ENCODE peak calls at places on chromosomes 12 and 14, in nine cellular contexts. L, E, J, P, G, R, H, K and O are unnamed samples.

GRCh38 chr12:52741378-52742195 is 35.6 kb downstream of the KRT76 start:
- DNase-seq in L (no peak), P (peak), E (peak), J (peak), R (peak), G (no peak), K (peak), H (peak), O (peak)

GRCh38 chr12:119683816-119684215 is 15.9 kb downstream of the PRKAB1 start:
- DNase-seq in L (no peak), P (no peak), J (no peak), K (no peak), R (no peak), E (peak), G (no peak), H (peak), O (no peak)

GRCh38 chr12:84497819-84498218 is 414.8 kb downstream of the SLC6A15 start:
- DNase-seq in L (no peak), P (peak), J (no peak), H (no peak), G (no peak), E (no peak), R (no peak), K (peak), O (no peak)

GRCh38 chr12:49930515-49931288 is 19.8 kb upstream of the AQP2 start:
- DNase-seq in G (no peak), P (no peak), L (no peak), R (peak), E (no peak), K (peak), H (no peak), J (no peak), O (peak)

GRCh38 chr14:33938131-33938949 is 12.5 kb downstream of the EGLN3 start:
- DNase-seq in L (peak), E (peak), R (peak), P (peak), H (no peak), K (peak), G (peak), J (no peak), O (no peak)

GRCh38 chr12:49767333-49767732 is 26.0 kb downstream of the TMBIM6 start:
- DNase-seq in R (no peak), H (no peak), E (no peak), K (no peak), J (no peak), G (no peak), P (no peak), L (no peak), O (no peak)

GRCh38 chr12:53751336-53752191 is at the start of gene CISTR:
- DNase-seq in E (peak), P (no peak), K (no peak), J (peak), R (no peak), L (no peak), H (peak), G (peak), O (no peak)

GRCh38 chr14:57748279-57748678 is 117.6 kb downstream of the SLC35F4 start:
- DNase-seq in K (peak), E (no peak), G (no peak), J (no peak), R (no peak), L (no peak), H (no peak), P (no peak), O (no peak)

GRCh38 chr14:34981743-34982420 is 910 bp upstream of the SRP54 start:
- DNase-seq in H (peak), P (peak), R (no peak), E (peak), G (no peak), K (peak), L (peak), J (peak), O (no peak)

GRCh38 chr12:54246011-54246641 is 33.8 kb downstream of the CBX5 start:
- DNase-seq in P (no peak), K (no peak), H (no peak), G (no peak), R (no peak), L (no peak), E (no peak), J (no peak), O (no peak)

GRCh38 chr12:120381752-120382419 is 12.9 kb upstream of the MSI1 start:
- DNase-seq in J (no peak), G (no peak), P (peak), R (no peak), K (peak), E (peak), H (no peak), L (no peak), O (peak)

GRCh38 chr12:59304077-59304721 is 291.6 kb upstream of the SLC16A7 start:
- DNase-seq in R (no peak), H (no peak), E (no peak), G (no peak), L (no peak), J (no peak), K (no peak), P (no peak), O (no peak)

GRCh38 chr12:34163443-34163842 is 141.1 kb downstream of the ALG10 start:
- DNase-seq in H (no peak), P (no peak), E (no peak), G (no peak), L (no peak), J (no peak), K (no peak), R (no peak), O (no peak)

GRCh38 chr12:48943221-48943620 is 14.1 kb downstream of the ARF3 start:
- DNase-seq in H (no peak), L (no peak), G (no peak), P (no peak), E (no peak), J (no peak), K (no peak), R (no peak), O (no peak)

GRCh38 chr14:97618401-97618800 is 821.2 kb downstream of the VRK1 start:
- DNase-seq in H (no peak), K (no peak), P (no peak), E (no peak), G (no peak), L (no peak), J (no peak), R (no peak), O (no peak)

GRCh38 chr12:123532808-123533649 is 490 bp downstream of the RILPL1 start:
- DNase-seq in P (peak), G (peak), K (peak), J (peak), E (peak), L (peak), H (peak), R (peak), O (peak)

GRCh38 chr14:75906680-75907280 is 75.0 kb downstream of the TGFB3 start:
- DNase-seq in P (peak), R (peak), H (peak), E (peak), L (peak), K (peak), J (peak), G (no peak), O (peak)

GRCh38 chr12:118103601-118104382 is at the start of gene VSIG10:
- DNase-seq in P (peak), J (peak), E (peak), L (peak), K (peak), R (peak), H (peak), G (peak), O (peak)

GRCh38 chr12:131122631-131123030 is 168.9 kb downstream of the ADGRD1 start:
- DNase-seq in K (no peak), R (no peak), G (no peak), J (no peak), L (no peak), E (no peak), H (no peak), P (no peak), O (no peak)

GRCh38 chr14:50944647-50945413 is 547 bp upstream of the PYGL start:
- DNase-seq in H (peak), P (peak), K (peak), G (no peak), E (peak), R (peak), J (peak), L (peak), O (peak)

GRCh38 chr12:19402743-19403400 is 36.4 kb upstream of the AEBP2 start:
- DNase-seq in J (peak), K (peak), E (peak), P (peak), R (peak), L (no peak), G (peak), H (no peak), O (peak)

DNA sequence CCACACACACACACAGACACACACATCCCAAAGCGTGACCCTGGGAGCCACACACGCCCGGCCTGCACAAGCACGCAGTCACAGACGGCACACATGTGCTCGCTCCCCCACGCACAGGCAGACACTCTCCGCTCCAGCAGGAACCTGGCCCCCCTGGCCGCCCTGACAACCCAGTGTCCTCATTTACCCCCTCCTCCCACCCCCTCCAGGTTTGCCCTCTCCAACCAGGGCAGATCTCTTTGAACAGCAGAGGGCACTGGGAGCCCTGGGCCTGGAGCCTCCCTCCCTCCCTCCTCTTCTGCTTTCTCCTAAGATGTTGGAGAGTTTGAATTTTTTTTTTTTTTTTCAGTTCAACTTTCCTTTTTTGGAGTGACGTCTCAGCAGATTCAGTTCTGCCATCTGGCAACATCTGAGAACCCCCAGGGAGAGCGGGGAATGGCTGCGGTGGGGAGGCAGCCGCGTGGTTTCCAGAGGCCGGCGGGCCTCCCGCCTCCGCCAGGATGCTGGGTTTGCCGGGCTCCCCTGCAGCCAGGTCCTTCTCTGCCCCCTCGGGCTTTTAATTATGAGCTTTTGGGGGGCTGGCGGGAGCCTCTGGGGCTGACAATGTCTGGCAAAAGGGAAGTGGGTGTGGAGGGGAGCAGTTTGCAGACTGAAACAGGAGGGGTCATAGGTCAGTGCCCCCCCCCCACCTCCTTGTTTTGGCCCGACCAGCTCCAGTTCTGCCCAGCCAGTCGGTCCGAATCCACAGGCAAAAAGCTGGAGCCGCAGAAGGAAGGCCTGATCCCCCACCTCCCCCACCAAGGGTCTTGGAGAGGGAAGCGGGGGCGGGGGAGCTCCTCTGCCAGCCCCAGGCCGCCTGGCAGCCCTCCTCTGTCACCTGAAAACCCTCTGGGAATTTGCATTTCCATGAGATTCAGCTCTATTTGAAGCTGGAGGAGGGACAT is 1.3 kb upstream of the NCOR2 start:
- DNase-seq in G (peak), K (peak), L (peak), R (peak), H (peak), P (peak), J (peak), E (peak), O (peak)
- TF ChIP-seq CTCF in G (peak), K (peak), L (no peak), R (peak), H (no peak), P (peak), J (peak), E (peak), O (peak)

DNA sequence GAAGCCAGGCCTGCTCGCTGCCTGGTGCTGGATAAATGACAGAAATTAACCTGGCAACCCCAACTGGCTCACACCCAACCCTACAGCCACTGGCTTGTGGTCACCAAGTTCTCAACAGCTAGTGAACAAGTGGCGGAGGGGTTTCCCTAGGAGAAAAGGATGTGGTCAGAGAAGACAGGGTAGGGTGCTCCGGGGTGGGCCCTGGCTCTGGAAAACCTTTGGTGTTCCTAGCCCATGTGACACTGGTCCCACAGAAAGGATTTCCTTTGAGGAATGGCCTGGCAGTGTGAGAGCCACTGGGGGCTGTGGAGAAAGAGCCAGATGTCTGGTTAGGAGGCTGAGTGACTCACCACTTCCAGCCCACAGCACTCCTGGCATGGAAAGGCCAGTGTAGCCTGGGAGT is 8.7 kb downstream of the SYNE3 start:
- DNase-seq in G (no peak), H (no peak), K (peak), E (no peak), L (peak), P (no peak), R (peak), J (no peak), O (peak)
- H3K4me3 ChIP-seq in G (no peak), H (no peak), K (no peak), E (no peak), L (no peak), P (no peak), R (no peak), J (no peak), O (no peak)

DNA sequence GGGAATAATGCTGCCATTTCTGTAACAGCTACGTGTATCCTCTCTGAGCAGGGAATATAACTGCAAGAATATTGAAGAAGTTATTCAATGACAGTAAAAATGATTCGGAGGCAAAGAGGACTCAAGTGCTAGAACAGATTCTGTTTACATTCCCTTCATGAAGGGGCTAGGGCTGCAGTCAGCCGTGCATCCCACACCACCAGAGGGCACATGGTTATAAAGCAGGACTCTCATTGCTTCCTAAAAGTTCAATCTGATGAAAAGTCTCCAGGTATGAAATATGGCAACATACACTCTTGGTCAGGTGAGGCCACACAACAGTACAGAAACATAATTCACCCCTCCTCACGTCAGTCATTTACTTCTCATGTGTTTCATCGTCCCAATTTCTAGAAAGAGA is 34.0 kb downstream of the TCHP start:
- DNase-seq in P (peak), K (no peak), R (peak), H (peak), L (no peak), E (no peak), J (no peak), G (no peak), O (no peak)
- TF ChIP-seq CTCF in P (peak), K (peak), R (peak), H (peak), L (no peak), E (peak), J (no peak), G (peak), O (peak)

GRCh38 chr12:11812558-11813421 is 163.3 kb downstream of the ETV6 start:
- DNase-seq in R (peak), H (no peak), E (peak), L (peak), K (peak), G (peak), J (no peak), P (no peak), O (peak)
- H3K4me3 ChIP-seq in R (peak), H (no peak), E (no peak), L (peak), K (no peak), G (peak), J (no peak), P (no peak), O (no peak)

GRCh38 chr12:103571286-103571685 is 15.8 kb upstream of the STAB2 start:
- DNase-seq in R (no peak), L (no peak), J (no peak), H (peak), G (peak), P (no peak), K (no peak), E (peak), O (peak)
- TF ChIP-seq CTCF in R (no peak), L (no peak), J (no peak), H (no peak), G (no peak), P (no peak), K (no peak), E (peak), O (no peak)

GRCh38 chr12:31714406-31715271 is 14.2 kb downstream of the AMN1 start:
- DNase-seq in E (no peak), J (no peak), K (no peak), L (no peak), R (no peak), H (no peak), G (no peak), P (no peak), O (no peak)
- H3K4me3 ChIP-seq in E (no peak), J (no peak), K (no peak), L (no peak), R (no peak), H (no peak), G (no peak), P (no peak), O (no peak)

GRCh38 chr12:116520225-116520624 is 39.0 kb upstream of the MAP1LC3B2 start:
- DNase-seq in L (no peak), R (no peak), E (no peak), K (no peak), P (no peak), H (no peak), J (no peak), G (no peak), O (no peak)

GRCh38 chr12:116517431-116518045 is 41.6 kb upstream of the MAP1LC3B2 start:
- DNase-seq in L (no peak), G (no peak), P (no peak), R (no peak), J (no peak), E (no peak), H (no peak), K (no peak), O (no peak)

GRCh38 chr12:116515674-116516073 is 43.5 kb upstream of the MAP1LC3B2 start:
- DNase-seq in K (no peak), E (no peak), L (no peak), J (no peak), G (no peak), H (no peak), P (no peak), R (no peak), O (no peak)

GRCh38 chr12:116513944-116514343 is 45.2 kb upstream of the MAP1LC3B2 start:
- DNase-seq in J (no peak), K (no peak), E (no peak), P (no peak), L (no peak), R (no peak), H (no peak), G (no peak), O (no peak)

GRCh38 chr12:116516657-116517056 is 42.5 kb upstream of the MAP1LC3B2 start:
- DNase-seq in H (no peak), J (no peak), R (no peak), K (no peak), G (no peak), L (no peak), E (no peak), P (no peak), O (no peak)
- TF ChIP-seq CTCF in H (no peak), J (no peak), R (no peak), K (no peak), G (no peak), L (no peak), E (no peak), P (no peak), O (no peak)

DNA sequence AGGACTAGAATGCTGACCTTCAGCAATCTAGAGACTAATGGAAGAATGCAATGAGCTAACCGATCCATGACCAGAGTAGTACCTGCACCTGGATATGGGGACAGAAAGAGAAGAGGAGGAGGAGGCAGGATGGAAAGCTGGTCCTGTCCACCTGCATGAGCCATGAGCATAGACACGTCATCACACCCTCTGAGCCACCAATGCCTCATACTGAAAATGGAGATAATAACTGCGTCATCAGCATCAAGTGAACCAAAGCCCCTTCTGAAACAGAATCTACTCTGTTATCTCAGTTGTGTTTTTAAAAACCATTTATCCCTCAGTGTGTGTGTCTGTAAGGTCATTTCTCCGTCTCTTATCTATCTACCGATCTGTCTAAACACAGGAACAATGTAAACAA is 327.0 kb downstream of the BCL11B start:
- DNase-seq in P (no peak), L (no peak), G (no peak), E (no peak), J (no peak), K (no peak), H (no peak), R (no peak), O (no peak)
- H3K4me3 ChIP-seq in P (no peak), L (no peak), G (no peak), E (no peak), J (no peak), K (no peak), H (no peak), R (no peak), O (no peak)

DNA sequence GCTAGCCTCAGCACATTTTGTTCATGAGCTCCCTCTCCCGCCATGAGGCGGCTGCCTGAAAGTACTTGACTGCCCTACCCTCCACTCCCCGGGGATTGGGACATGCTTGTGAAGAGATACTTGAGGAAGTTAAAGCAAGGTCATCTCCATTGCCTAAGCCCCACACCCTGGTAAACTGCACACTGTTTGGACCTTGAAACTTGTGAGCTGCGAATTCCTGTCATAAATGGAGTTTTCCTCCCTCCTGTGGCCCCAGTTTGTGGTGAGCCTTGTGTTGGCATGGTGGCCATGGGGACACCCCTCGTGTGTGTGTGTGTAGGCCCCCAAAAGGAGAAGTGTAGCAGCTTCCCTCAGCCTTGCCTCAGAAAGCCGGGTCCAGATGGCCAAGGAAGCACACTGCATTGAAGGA is 395.5 kb downstream of the ZFP36L1 start:
- DNase-seq in J (peak), L (peak), R (peak), K (no peak), H (peak), E (peak), P (no peak), G (peak), O (no peak)
- TF ChIP-seq CTCF in J (no peak), L (no peak), R (no peak), K (no peak), H (no peak), E (no peak), P (no peak), G (no peak), O (no peak)

GRCh38 chr12:65728348-65728912 is 95.9 kb upstream of the HMGA2 start:
- DNase-seq in P (no peak), R (no peak), J (no peak), K (no peak), L (no peak), E (no peak), H (no peak), G (no peak), O (no peak)
- H3K4me3 ChIP-seq in P (no peak), R (peak), J (no peak), K (peak), L (no peak), E (peak), H (peak), G (no peak), O (peak)